ENCODE peak calls at places on chromosomes 13 and 19, in four cellular contexts. H, J, G and W are unnamed samples.

GRCh38 chr13:76937416-76937815 is 10.9 kb upstream of the ACOD1 start:
- DNase-seq in H (peak), J (no peak), G (no peak), W (no peak)

GRCh38 chr13:41273806-41274441 is 10.5 kb upstream of the MTRF1 start:
- DNase-seq in H (no peak), J (no peak), G (no peak), W (no peak)

GRCh38 chr13:72295173-72295572 is 428.2 kb upstream of the DACH1 start:
- DNase-seq in H (peak), J (no peak), G (no peak), W (no peak)

GRCh38 chr19:12090807-12091206 is 26.3 kb downstream of the ZNF844 start:
- DNase-seq in H (peak), J (peak), G (peak), W (peak)

GRCh38 chr19:16370671-16371391 is 46.2 kb downstream of the KLF2 start:
- DNase-seq in H (no peak), J (no peak), G (no peak), W (no peak)

GRCh38 chr13:30145709-30146367 is 161.5 kb downstream of the KATNAL1 start:
- DNase-seq in H (no peak), J (no peak), G (no peak), W (no peak)

GRCh38 chr13:27853871-27854270 is 61.6 kb downstream of the GSX1 start:
- DNase-seq in H (no peak), J (no peak), G (no peak), W (no peak)

GRCh38 chr19:49847731-49848696 is 2.9 kb upstream of the PTOV1 start:
- DNase-seq in H (peak), J (no peak), G (peak), W (no peak)

GRCh38 chr19:51194527-51195315 is 30.2 kb upstream of the CD33 start:
- DNase-seq in H (no peak), J (no peak), G (peak), W (no peak)

GRCh38 chr13:103031332-103031873 is 34.8 kb downstream of the SLC10A2 start:
- DNase-seq in H (no peak), J (no peak), G (no peak), W (no peak)

GRCh38 chr19:50794778-50795664 is 4.8 kb downstream of the ACP4 start:
- DNase-seq in H (no peak), J (no peak), G (peak), W (no peak)

GRCh38 chr19:3383121-3383722 is 16.8 kb downstream of the NFIC start:
- DNase-seq in H (no peak), J (peak), G (no peak), W (no peak)

GRCh38 chr19:45913874-45914830 is at the start of gene NANOS2:
- DNase-seq in H (no peak), J (no peak), G (no peak), W (no peak)
- TF ChIP-seq CTCF in H (no peak), J (no peak), G (no peak), W (peak)

DNA sequence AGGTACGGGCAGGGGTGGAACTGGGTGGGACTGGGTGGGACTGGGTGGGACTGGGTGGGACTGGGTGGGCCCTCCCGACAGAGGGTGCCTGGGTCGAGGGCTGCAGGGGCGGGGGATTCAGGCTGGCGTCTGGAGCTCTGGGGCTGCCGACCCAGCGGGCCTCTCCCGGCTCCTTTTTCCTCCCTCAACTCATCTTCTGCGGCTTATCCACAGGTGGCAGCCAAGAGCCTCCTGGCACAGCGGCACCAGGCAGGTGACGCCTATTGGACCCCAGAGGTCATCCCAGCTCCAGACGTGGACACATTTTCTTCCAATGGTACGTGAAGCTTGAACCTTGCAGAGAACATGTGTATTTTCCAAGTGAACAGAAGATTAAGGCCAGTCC is 533 bp downstream of the ZNF544 start:
- DNase-seq in H (peak), J (no peak), G (peak), W (no peak)
- TF ChIP-seq CTCF in H (no peak), J (no peak), G (peak), W (no peak)

GRCh38 chr13:24625324-24625723 is 54.9 kb upstream of the ATP12A start:
- DNase-seq in H (no peak), J (no peak), G (no peak), W (no peak)
- TF ChIP-seq CTCF in H (no peak), J (no peak), G (no peak), W (no peak)

GRCh38 chr19:19385131-19385899 is 20.2 kb upstream of the GATAD2A start:
- DNase-seq in H (peak), J (peak), G (peak), W (peak)
- TF ChIP-seq CTCF in H (no peak), J (peak), G (no peak), W (no peak)

GRCh38 chr13:43764349-43764748 is 22.4 kb downstream of the ENOX1 start:
- DNase-seq in H (no peak), J (no peak), G (no peak), W (no peak)
- TF ChIP-seq CTCF in H (no peak), J (no peak), G (no peak), W (no peak)

GRCh38 chr19:53812335-53812734 is 11.8 kb downstream of the NLRP12 start:
- DNase-seq in H (no peak), J (no peak), G (no peak), W (no peak)

GRCh38 chr19:53809518-53810186 is 14.5 kb downstream of the NLRP12 start:
- DNase-seq in H (no peak), J (no peak), G (no peak), W (no peak)

GRCh38 chr19:53810891-53811290 is 13.2 kb downstream of the NLRP12 start:
- DNase-seq in H (no peak), J (no peak), G (no peak), W (no peak)

GRCh38 chr19:53810187-53810546 is 13.9 kb downstream of the NLRP12 start:
- DNase-seq in H (no peak), J (no peak), G (no peak), W (no peak)

DNA sequence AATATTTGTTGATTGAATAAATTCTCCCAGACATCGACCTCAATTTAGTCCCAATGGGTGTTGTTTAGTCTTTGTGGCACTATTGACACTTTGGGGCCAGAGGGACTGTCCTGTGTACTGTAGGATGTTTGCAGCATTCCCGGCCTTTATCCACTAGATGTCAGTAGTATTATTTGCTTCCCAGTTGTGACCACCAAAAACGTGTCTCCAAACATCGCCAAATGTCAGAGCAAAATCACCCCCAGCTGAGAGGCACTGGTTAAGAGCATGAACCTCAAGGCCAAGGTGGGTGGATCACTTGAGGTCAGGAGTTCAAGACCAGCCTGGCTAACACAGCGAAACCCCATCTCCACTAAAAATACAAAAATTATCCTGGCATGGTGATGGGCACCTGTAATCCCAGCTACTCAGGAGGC is 15.4 kb downstream of the NLRP12 start:
- DNase-seq in H (peak), J (no peak), G (peak), W (no peak)
- TF ChIP-seq CTCF in H (peak), J (no peak), G (peak), W (peak)

DNA sequence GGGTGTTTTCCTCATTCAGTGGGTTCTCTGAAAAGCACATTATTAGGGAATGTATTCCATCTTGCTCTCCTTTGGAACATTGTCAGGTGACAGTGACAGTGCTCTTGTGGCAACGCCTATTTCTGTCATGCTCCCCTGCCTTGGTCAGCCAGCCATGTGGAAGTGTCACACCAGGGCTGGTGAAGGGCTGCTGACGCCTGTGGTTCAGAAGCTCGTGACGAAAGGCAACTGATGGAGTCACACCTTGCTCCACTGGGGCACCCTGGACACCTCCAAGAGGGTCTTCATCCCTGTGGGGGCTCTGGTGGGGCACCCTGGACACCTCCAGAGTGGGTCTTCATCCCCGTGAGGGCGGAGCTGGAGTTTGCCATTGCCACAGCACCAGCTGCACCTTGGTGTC is 68.9 kb upstream of the GPR183 start:
- DNase-seq in H (no peak), J (no peak), G (peak), W (no peak)
- TF ChIP-seq CTCF in H (no peak), J (no peak), G (no peak), W (no peak)